ENCODE peak calls at places on chromosomes 1 and 21, in five cellular contexts. Y is substantia nigra, Z is NCI-H524, D is gastrocnemius medialis, H is lower lobe of right lung. W is an unnamed sample.

GRCh38 chr1:154014154-154014910 is 23.8 kb downstream of the RPS27 start:
- DNase-seq in Y (no peak), Z (no peak), D (no peak), H (no peak), W (no peak)

GRCh38 chr1:161736332-161736969 is 13.1 kb upstream of the DUSP12 start:
- DNase-seq in Y (no peak), Z (no peak), D (no peak), H (no peak), W (no peak)

GRCh38 chr1:47817861-47818260 is 179.3 kb downstream of the TRABD2B start:
- DNase-seq in Y (no peak), Z (no peak), D (no peak), H (no peak), W (peak; percentile 47)

GRCh38 chr21:39613029-39613934 is 542 bp downstream of the B3GALT5 start:
- DNase-seq in Y (no peak), Z (no peak), D (no peak), H (no peak), W (no peak)

GRCh38 chr1:53585116-53585515 is 125.9 kb downstream of the DMRTB1 start:
- DNase-seq in Y (no peak), Z (no peak), D (no peak), H (no peak), W (no peak)

GRCh38 chr21:15421521-15421920 is 308.3 kb upstream of the USP25 start:
- DNase-seq in Y (no peak), Z (no peak), D (no peak), H (no peak), W (no peak)

GRCh38 chr1:3454811-3455618 is 550 bp downstream of the ARHGEF16 start:
- DNase-seq in Y (no peak), Z (no peak), D (no peak), H (peak; percentile 78), W (peak; percentile 63)

GRCh38 chr1:102174259-102174863 is 177.6 kb upstream of the OLFM3 start:
- DNase-seq in Y (no peak), Z (no peak), D (no peak), H (no peak), W (no peak)

GRCh38 chr1:36771678-36772284 is 262.5 kb downstream of the GRIK3 start:
- DNase-seq in Y (no peak), Z (no peak), D (no peak), H (no peak), W (no peak)

GRCh38 chr21:35106246-35106835 is 57.2 kb upstream of the RUNX1 start:
- DNase-seq in Y (no peak), Z (no peak), D (no peak), H (no peak), W (no peak)

GRCh38 chr1:159468321-159468720 is 28.8 kb downstream of the OR10J1 start:
- DNase-seq in Y (no peak), Z (no peak), D (no peak), H (no peak), W (no peak)

GRCh38 chr21:31514598-31514997 is 144.9 kb upstream of the SOD1 start:
- DNase-seq in Y (peak; percentile 44), Z (no peak), D (no peak), H (no peak), W (no peak)

GRCh38 chr1:58944439-58944838 is 160.6 kb upstream of the JUN start:
- DNase-seq in Y (no peak), Z (no peak), D (no peak), H (no peak), W (no peak)

GRCh38 chr1:199780948-199781347 is 246.6 kb upstream of the NR5A2 start:
- DNase-seq in Y (no peak), Z (no peak), D (no peak), H (no peak), W (no peak)

GRCh38 chr1:50977575-50978143 is 7.6 kb downstream of the CDKN2C start:
- DNase-seq in Y (no peak), Z (peak; percentile 31), D (peak; percentile 60), H (peak; percentile 76), W (peak; percentile 85)

GRCh38 chr1:116477428-116477827 is 93.4 kb downstream of the CD58 start:
- DNase-seq in Y (no peak), Z (no peak), D (no peak), H (no peak), W (no peak)

GRCh38 chr21:32364387-32364786 is 28.4 kb downstream of the URB1 start:
- DNase-seq in Y (no peak), Z (no peak), D (no peak), H (no peak), W (no peak)

GRCh38 chr1:234863596-234863995 is 253.6 kb upstream of the IRF2BP2 start:
- DNase-seq in Y (no peak), Z (no peak), D (peak; percentile 54), H (no peak), W (no peak)

GRCh38 chr1:29602203-29602602 is 365.9 kb downstream of the PTPRU start:
- DNase-seq in Y (no peak), Z (no peak), D (no peak), H (no peak), W (no peak)

GRCh38 chr21:33069994-33070811 is at the start of gene OLIG1:
- DNase-seq in Y (peak; percentile 68), Z (peak; percentile 79), D (no peak), H (peak; percentile 73), W (no peak)

GRCh38 chr1:154193821-154194220 is 1.9 kb upstream of the TPM3 start:
- DNase-seq in Y (no peak), Z (no peak), D (peak; percentile 59), H (no peak), W (no peak)

GRCh38 chr1:111768023-111768422 is 12.3 kb downstream of the DDX20 start:
- DNase-seq in Y (no peak), Z (no peak), D (no peak), H (no peak), W (no peak)

GRCh38 chr1:24189528-24189927 is 2.4 kb upstream of the IFNLR1 start:
- DNase-seq in Y (no peak), Z (no peak), D (no peak), H (peak; percentile 59), W (no peak)